ENCODE peak calls at places on chromosomes 1 and 21, in six cellular contexts. I, Q, N, E, J and B are unnamed samples. For H3F3A, the result is how much of the 10 kb centered on the place peaks cover.

GRCh38 chr1:14773621-14774020 is 175.1 kb downstream of the KAZN start:
- DNase-seq in I (no peak), N (no peak), E (no peak), J (no peak), Q (no peak), B (no peak)

GRCh38 chr1:119587328-119587727 is 60.7 kb downstream of the ZNF697 start:
- DNase-seq in I (peak), J (no peak), Q (no peak), E (no peak), N (peak), B (no peak)

GRCh38 chr1:78355646-78356045 is 135.1 kb upstream of the PTGFR start:
- DNase-seq in J (no peak), Q (no peak), I (peak), E (no peak), N (no peak), B (no peak)

GRCh38 chr1:8712413-8713229 is 104.8 kb downstream of the RERE start:
- DNase-seq in N (peak), J (peak), E (no peak), I (peak), Q (peak), B (peak)

GRCh38 chr1:202805886-202806511 is 2.2 kb downstream of the KDM5B start:
- DNase-seq in I (peak), Q (no peak), J (no peak), N (peak), E (no peak), B (no peak)

GRCh38 chr1:177869586-177869985 is 100.3 kb downstream of the SEC16B start:
- DNase-seq in E (no peak), I (no peak), Q (no peak), J (no peak), N (no peak), B (no peak)

GRCh38 chr1:51567653-51568052 is 48.6 kb upstream of the EPS15 start:
- DNase-seq in I (peak), Q (no peak), N (peak), E (no peak), J (no peak), B (no peak)

GRCh38 chr1:101187287-101187686 is 49.5 kb upstream of the S1PR1 start:
- DNase-seq in I (peak), N (peak), Q (no peak), E (no peak), J (no peak), B (no peak)

GRCh38 chr1:38291906-38292521 is 245.4 kb upstream of the POU3F1 start:
- DNase-seq in I (peak), N (no peak), Q (peak), J (peak), E (no peak), B (no peak)

GRCh38 chr1:236389253-236389652 is 4.8 kb upstream of the EDARADD start:
- DNase-seq in J (no peak), I (no peak), E (no peak), Q (no peak), N (peak), B (no peak)

GRCh38 chr1:192327997-192328396 is 11.2 kb downstream of the RGS21 start:
- DNase-seq in I (no peak), Q (no peak), N (no peak), J (no peak), E (no peak), B (no peak)

GRCh38 chr1:192696082-192696481 is 60.1 kb downstream of the RGS13 start:
- DNase-seq in E (no peak), J (no peak), Q (no peak), N (no peak), I (no peak), B (no peak)

GRCh38 chr1:13766906-13767564 is 67.0 kb downstream of the PRDM2 start:
- DNase-seq in E (no peak), N (peak), J (no peak), Q (no peak), I (peak), B (no peak)

GRCh38 chr1:160827418-160827817 is 31.4 kb downstream of the LY9 start:
- DNase-seq in J (no peak), E (no peak), Q (no peak), N (peak), I (peak), B (no peak)

GRCh38 chr1:175536369-175536768 is 207.0 kb downstream of the TNR start:
- DNase-seq in N (no peak), E (no peak), J (no peak), I (no peak), Q (no peak), B (no peak)

GRCh38 chr1:29900727-29901126 is 664.4 kb downstream of the PTPRU start:
- DNase-seq in I (no peak), N (no peak), Q (no peak), E (no peak), J (no peak), B (no peak)

GRCh38 chr1:62493656-62494055 is 56.8 kb downstream of the USP1 start:
- DNase-seq in N (peak), J (no peak), Q (no peak), I (peak), E (no peak), B (no peak)

GRCh38 chr1:155984341-155984740 is 6.0 kb upstream of the ARHGEF2 start:
- DNase-seq in I (no peak), Q (peak), N (no peak), J (peak), E (no peak), B (no peak)

GRCh38 chr1:89888480-89889335 is 67.9 kb downstream of the LRRC8D start:
- DNase-seq in I (no peak), Q (no peak), E (no peak), J (no peak), N (no peak), B (no peak)

GRCh38 chr1:9105336-9105867 is 23.5 kb downstream of the GPR157 start:
- DNase-seq in Q (no peak), E (no peak), N (no peak), J (no peak), I (no peak), B (no peak)

GRCh38 chr1:111516008-111516535 is 12.6 kb upstream of the ADORA3 start:
- DNase-seq in Q (peak), E (no peak), N (no peak), I (peak), J (peak), B (no peak)

GRCh38 chr1:160133990-160134770 is 17.2 kb upstream of the ATP1A4 start:
- DNase-seq in N (no peak), E (no peak), Q (no peak), I (no peak), J (no peak), B (no peak)

GRCh38 chr21:42309753-42310213 is 5.4 kb downstream of the TFF3 start:
- DNase-seq in J (peak), I (peak), Q (peak), E (peak), N (peak), B (peak)

GRCh38 chr1:23696335-23696989 is 4.9 kb downstream of the RPL11 start:
- DNase-seq in Q (no peak), N (no peak), I (peak), J (no peak), E (no peak), B (no peak)
- H3F3A ChIP-seq in Q (half or more), N (under half), I (half or more), J (half or more), E (under half), B (under half)

GRCh38 chr1:204293605-204294365 is 65.9 kb downstream of the PLEKHA6 start:
- DNase-seq in N (no peak), J (no peak), E (no peak), I (peak), Q (no peak), B (no peak)
- TF ChIP-seq EZH2phosphoT487 in N (no peak), J (no peak), E (no peak), I (no peak), Q (no peak), B (no peak)

GRCh38 chr1:10816233-10816632 is 19.8 kb upstream of the CASZ1 start:
- DNase-seq in I (no peak), N (no peak), Q (no peak), J (no peak), E (no peak), B (no peak)

GRCh38 chr1:10814312-10814711 is 17.9 kb upstream of the CASZ1 start:
- DNase-seq in J (no peak), Q (no peak), I (no peak), N (no peak), E (no peak), B (no peak)

GRCh38 chr1:10816743-10817369 is 20.4 kb upstream of the CASZ1 start:
- DNase-seq in Q (no peak), E (no peak), I (no peak), J (no peak), N (no peak), B (no peak)

GRCh38 chr1:10814954-10815862 is 18.8 kb upstream of the CASZ1 start:
- DNase-seq in Q (no peak), I (no peak), E (no peak), J (peak), N (no peak), B (no peak)

DNA sequence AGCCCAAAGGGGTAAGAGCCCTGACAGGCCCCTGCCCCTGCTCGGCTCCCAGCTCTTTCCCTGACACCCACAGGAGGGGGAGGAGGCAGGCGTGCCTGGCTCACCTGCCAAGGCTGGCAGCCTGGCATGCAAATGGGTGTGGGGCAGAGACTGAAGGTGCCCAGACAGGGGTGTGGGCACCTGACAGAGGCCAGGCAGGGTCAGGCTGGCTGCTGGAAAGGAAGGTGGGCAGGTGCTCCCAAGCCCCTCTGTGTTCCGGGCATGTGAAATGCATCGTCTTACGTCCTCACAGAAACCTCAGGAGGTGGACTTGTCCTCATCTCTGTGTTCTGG is 19.4 kb upstream of the CASZ1 start:
- DNase-seq in E (no peak), J (no peak), I (no peak), N (no peak), Q (no peak), B (no peak)
- H2AFZ ChIP-seq in E (no peak), J (peak), I (no peak), N (no peak), Q (no peak), B (no peak)

GRCh38 chr21:39330001-39330400 is 16.6 kb upstream of the BRWD1 start:
- DNase-seq in J (no peak), Q (no peak), I (no peak), N (no peak), E (no peak), B (no peak)
- H3F3A ChIP-seq in J (under half), Q (under half), I (under half), N (under half), E (under half), B (under half)

GRCh38 chr1:225664762-225665161 is 11.8 kb upstream of the ENAH start:
- DNase-seq in N (no peak), Q (no peak), E (no peak), I (no peak), J (no peak), B (no peak)
- TF ChIP-seq EZH2phosphoT487 in N (no peak), Q (no peak), E (no peak), I (no peak), J (no peak), B (no peak)

GRCh38 chr1:227885135-227885647 is 62.5 kb downstream of the WNT9A start:
- DNase-seq in I (no peak), N (no peak), E (peak), J (no peak), Q (no peak), B (no peak)
- H2AFZ ChIP-seq in I (peak), N (peak), E (no peak), J (no peak), Q (no peak), B (no peak)

DNA sequence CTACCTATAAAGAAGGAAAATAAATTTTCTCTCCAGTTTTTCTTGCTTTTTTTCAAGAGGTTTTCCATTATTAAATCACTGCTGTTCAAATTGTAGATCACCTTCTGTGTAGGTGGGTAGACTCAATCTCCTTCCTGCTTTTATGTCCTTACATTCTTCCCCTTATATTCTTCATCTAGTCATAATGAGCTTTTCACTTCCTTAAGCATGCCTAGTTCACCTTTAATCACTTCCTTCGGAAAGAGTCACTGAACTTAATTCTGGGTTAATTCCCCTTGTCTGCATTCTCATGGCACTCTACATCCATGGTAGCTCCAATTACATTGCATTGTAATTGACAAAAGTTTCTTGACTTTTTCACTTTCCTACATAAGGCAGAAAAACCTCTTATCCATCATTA is 6.1 kb upstream of the FAM177B start:
- DNase-seq in J (no peak), E (no peak), I (no peak), N (no peak), Q (no peak), B (no peak)
- H3F3A ChIP-seq in J (under half), E (under half), I (under half), N (under half), Q (under half), B (under half)